ENCODE peak calls at places on chromosomes 11 and 22, in seven cellular contexts. W is upper lobe of left lung, C is esophagus muscularis mucosa, H is body of pancreas, V is heart left ventricle, L is ovary, U is A549. A is an unnamed sample.

GRCh38 chr11:10032991-10033390 is 261.0 kb downstream of the SBF2 start:
- DNase-seq in L (no peak), H (no peak), W (no peak), U (no peak), V (no peak), C (no peak), A (no peak)

GRCh38 chr22:50283821-50284220 is 13.6 kb upstream of the MAPK11 start:
- DNase-seq in W (no peak), L (no peak), C (no peak), U (no peak), V (no peak), H (no peak), A (no peak)

GRCh38 chr11:114892381-114893197 is 214.3 kb downstream of the NXPE2 start:
- DNase-seq in L (no peak), V (no peak), H (no peak), W (no peak), C (peak), U (peak), A (peak)

GRCh38 chr22:20091690-20092476 is 11.8 kb downstream of the DGCR8 start:
- DNase-seq in H (no peak), L (no peak), C (no peak), U (no peak), V (peak), W (no peak), A (no peak)

GRCh38 chr22:25419247-25420113 is 145.0 kb upstream of the GRK3 start:
- DNase-seq in U (no peak), V (no peak), L (no peak), C (no peak), W (no peak), H (no peak), A (no peak)

GRCh38 chr11:6404341-6405038 is 14.2 kb downstream of the SMPD1 start:
- DNase-seq in L (no peak), C (no peak), V (no peak), U (no peak), H (no peak), W (peak), A (no peak)

GRCh38 chr11:44936951-44937543 is 13.6 kb downstream of the TP53I11 start:
- DNase-seq in U (no peak), C (no peak), L (no peak), V (no peak), W (no peak), H (no peak), A (no peak)

GRCh38 chr22:26763633-26764295 is 106.4 kb downstream of the MIAT start:
- DNase-seq in W (peak), V (no peak), C (no peak), H (no peak), L (no peak), U (peak), A (peak)

GRCh38 chr11:129237456-129237855 is 45.3 kb upstream of the ARHGAP32 start:
- DNase-seq in L (no peak), C (no peak), H (no peak), W (no peak), V (no peak), U (no peak), A (no peak)

GRCh38 chr11:24421766-24422165 is 75.1 kb upstream of the LUZP2 start:
- DNase-seq in H (no peak), U (no peak), C (no peak), W (no peak), V (no peak), L (no peak), A (no peak)

GRCh38 chr22:37303821-37304274 is 21.5 kb downstream of the CYTH4 start:
- DNase-seq in H (no peak), L (no peak), U (peak), W (no peak), C (no peak), V (no peak), A (peak)

GRCh38 chr11:34256150-34256549 is 101.7 kb downstream of the ABTB2 start:
- DNase-seq in C (no peak), H (no peak), L (no peak), V (no peak), U (no peak), W (no peak), A (no peak)

GRCh38 chr11:104319396-104319795 is 155.4 kb upstream of the PDGFD start:
- DNase-seq in U (no peak), W (no peak), C (no peak), H (no peak), V (no peak), L (no peak), A (no peak)

GRCh38 chr11:35260342-35260985 is 121.5 kb downstream of the CD44 start:
- DNase-seq in U (peak), V (no peak), L (no peak), W (no peak), H (no peak), C (no peak), A (no peak)

GRCh38 chr11:123474994-123475393 is 44.9 kb downstream of the GRAMD1B start:
- DNase-seq in V (no peak), C (no peak), L (no peak), U (peak), H (no peak), W (no peak), A (no peak)

GRCh38 chr11:73095613-73096012 is 46.5 kb downstream of the FCHSD2 start:
- DNase-seq in C (no peak), W (no peak), L (no peak), H (no peak), V (peak), U (no peak), A (no peak)

GRCh38 chr11:66480116-66480938 is at the start of gene DPP3:
- DNase-seq in W (peak), H (peak), V (peak), L (peak), U (peak), C (peak), A (peak)
- TF ChIP-seq POLR2A in W (peak), H (peak), V (peak), L (peak), U (peak), C (peak), A (peak)

GRCh38 chr11:62600367-62601113 is 1.1 kb downstream of the MTA2 start:
- DNase-seq in W (no peak), L (no peak), C (no peak), U (no peak), H (no peak), V (peak), A (no peak)

GRCh38 chr11:62602141-62603071 is 741 bp upstream of the MTA2 start:
- DNase-seq in C (no peak), H (peak), U (peak), V (peak), W (peak), L (peak), A (no peak)

GRCh38 chr11:62601114-62601363 is 626 bp downstream of the MTA2 start:
- DNase-seq in V (no peak), W (no peak), C (no peak), U (no peak), H (peak), L (no peak), A (no peak)

GRCh38 chr11:62603072-62603408 is 1.4 kb upstream of the MTA2 start:
- DNase-seq in U (no peak), H (no peak), V (peak), W (no peak), C (no peak), L (peak), A (no peak)

GRCh38 chr11:62601364-62602140 is at the start of gene MTA2:
- DNase-seq in C (peak), H (peak), W (peak), L (peak), U (peak), V (peak), A (peak)
- TF ChIP-seq POLR2A in C (peak), H (peak), W (no peak), L (peak), U (peak), V (peak), A (peak)

DNA sequence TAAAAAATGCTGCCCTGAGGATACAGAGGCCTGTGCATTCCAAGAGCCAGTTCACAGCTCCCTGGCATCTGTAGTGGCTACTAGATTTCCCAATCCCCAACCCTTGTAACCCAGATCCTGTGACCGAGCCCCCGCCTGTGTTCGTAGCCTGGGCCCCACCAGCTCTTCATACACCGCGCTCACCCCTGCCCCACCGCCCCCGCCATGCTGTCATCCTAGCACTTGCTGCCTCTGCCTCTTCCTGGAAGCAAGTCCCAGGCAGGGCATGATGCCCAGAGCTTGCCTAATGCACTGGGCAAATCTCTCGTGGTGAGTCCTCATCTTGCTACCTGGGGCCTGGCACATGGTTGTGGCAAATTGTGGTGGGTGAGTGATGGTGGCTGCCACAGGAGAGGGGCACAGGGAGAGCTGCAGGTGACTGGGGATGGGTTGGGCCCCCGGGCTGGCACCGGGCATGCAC is 7.1 kb downstream of the MGAT3 start:
- DNase-seq in W (peak), V (peak), U (no peak), C (no peak), H (no peak), L (no peak), A (no peak)
- TF ChIP-seq POLR2A in W (no peak), V (no peak), U (no peak), C (no peak), H (no peak), L (no peak), A (no peak)

DNA sequence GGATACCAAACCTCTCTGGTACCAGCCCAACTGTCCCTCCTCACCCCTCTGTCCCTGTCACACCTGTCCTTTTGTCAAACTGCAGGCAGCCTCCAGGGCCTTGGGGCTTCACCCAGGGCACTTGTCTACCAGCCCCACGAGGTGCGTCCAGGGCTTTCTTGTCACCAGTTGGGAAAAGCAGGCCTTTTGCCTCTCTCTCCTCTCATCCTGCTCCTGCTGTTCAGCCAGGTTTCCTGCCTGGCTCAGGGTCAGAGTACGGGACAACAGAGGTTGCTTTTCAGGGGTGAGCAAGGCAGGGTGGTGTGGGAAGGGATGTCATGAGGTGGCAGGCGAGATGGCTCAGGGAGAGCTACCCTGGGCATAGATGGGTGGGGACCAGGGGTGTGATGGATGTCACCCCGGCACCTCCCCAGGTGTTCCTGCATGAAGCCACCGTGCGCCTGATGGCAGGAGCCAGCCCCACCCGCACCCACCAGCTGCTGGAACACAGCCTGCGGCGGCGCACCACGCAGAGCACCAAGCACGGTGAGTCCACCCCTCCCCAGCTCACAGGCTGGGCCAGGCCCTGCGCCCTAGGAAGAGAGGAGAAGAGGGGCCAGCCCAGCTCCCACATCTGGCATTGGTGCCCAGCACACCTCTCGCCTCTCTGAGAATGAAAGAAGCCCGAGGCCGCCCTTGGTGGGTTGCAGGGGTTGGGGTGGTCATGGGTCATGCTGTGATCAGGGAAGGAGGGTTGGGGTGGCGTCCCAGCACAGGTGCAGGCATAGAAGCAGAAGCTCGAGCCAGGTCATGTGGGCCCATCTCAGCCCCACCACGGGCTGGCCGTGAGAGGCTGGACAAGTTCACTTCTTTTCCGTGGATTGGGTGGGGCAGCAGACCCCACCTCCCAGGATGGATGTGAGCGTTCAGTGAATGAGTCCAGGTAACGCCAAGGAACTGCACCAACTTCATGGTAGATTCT is 10.1 kb downstream of the SHISA8 start:
- DNase-seq in W (peak), L (no peak), U (no peak), H (no peak), V (no peak), C (no peak), A (no peak)
- TF ChIP-seq POLR2A in W (no peak), L (no peak), U (no peak), H (no peak), V (no peak), C (no peak), A (no peak)

DNA sequence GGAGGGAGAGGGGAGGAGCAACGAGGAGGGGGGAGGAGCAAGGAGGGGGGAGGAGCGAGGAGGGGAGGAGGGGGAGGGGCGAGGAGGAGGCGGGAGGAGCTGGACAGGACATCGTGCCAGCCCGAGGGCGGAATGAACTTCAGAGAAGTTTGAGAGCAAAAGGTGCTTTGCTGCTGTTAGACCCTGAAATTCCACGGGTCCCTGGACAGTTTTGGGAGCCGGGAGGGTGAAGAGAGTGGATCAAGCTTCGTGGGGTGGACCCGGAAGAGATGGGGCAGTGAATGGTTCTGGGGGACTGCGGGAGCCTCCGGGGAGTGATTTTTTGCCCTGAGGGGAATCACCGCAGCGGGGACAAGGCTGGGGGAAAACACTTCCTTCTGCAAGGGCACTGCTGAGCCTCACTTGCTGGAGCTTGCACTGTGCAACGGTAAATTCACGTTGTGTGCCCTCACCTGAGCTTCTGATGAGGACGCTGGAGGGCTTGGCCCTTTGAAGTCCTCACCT is 10.7 kb upstream of the NLRP6 start:
- DNase-seq in W (no peak), V (peak), C (no peak), H (no peak), L (no peak), U (peak), A (no peak)
- TF ChIP-seq POLR2A in W (no peak), V (no peak), C (no peak), H (no peak), L (no peak), U (no peak), A (no peak)

GRCh38 chr11:118310271-118310670 is 5.7 kb downstream of the CD3E start:
- DNase-seq in V (no peak), H (no peak), C (peak), W (no peak), L (no peak), U (no peak), A (no peak)

GRCh38 chr11:118310781-118311485 is 6.4 kb downstream of the CD3E start:
- DNase-seq in L (no peak), V (no peak), H (no peak), W (no peak), U (no peak), C (peak), A (no peak)

GRCh38 chr11:118313242-118313641 is 8.7 kb downstream of the CD3E start:
- DNase-seq in C (no peak), V (no peak), W (no peak), U (no peak), H (no peak), L (no peak), A (no peak)

GRCh38 chr11:118311518-118311917 is 7.0 kb downstream of the CD3E start:
- DNase-seq in L (no peak), H (no peak), V (no peak), U (no peak), W (no peak), C (no peak), A (no peak)

DNA sequence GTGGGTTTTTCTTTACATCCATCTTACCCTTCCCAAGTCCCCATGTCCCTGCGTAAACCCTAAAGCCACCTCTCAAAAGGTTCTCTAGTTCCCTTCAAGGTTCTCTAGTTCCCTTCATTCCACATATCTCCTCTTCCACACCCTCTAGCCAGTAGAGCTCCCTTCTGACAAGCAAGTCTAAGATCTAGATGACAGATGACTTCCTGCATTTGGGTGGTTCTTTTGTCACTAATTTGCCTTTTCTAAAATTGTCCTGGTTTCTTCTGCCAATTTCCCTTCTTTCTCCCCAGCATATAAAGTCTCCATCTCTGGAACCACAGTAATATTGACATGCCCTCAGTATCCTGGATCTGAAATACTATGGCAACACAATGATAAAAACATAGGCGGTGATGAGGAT is 7.8 kb downstream of the CD3E start:
- DNase-seq in U (no peak), W (no peak), H (no peak), V (no peak), L (no peak), C (peak), A (no peak)
- TF ChIP-seq POLR2A in U (no peak), W (no peak), H (no peak), V (no peak), L (no peak), C (no peak), A (no peak)

DNA sequence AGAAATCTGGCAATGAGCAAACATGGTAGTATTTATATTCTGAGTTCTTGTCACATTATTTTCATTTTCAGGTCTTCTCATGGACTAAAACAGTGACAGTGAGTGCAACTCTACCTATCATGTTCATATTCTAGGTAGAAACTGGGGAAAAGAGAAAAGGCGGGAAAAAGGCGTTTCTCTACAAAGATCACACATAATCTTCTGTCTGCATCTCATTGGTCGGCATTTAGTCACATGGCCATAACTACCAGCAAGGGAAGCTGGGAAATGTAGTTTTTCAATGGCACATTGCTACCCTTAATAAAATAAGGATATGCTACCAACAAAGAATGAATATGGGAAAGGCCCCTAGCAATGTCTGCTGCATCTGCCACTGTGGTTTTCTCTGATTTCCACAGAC is 57.6 kb upstream of the B3GAT1 start:
- DNase-seq in C (no peak), W (no peak), L (no peak), V (no peak), H (no peak), U (peak), A (no peak)
- TF ChIP-seq POLR2A in C (no peak), W (no peak), L (no peak), V (no peak), H (no peak), U (no peak), A (no peak)

GRCh38 chr11:61045271-61045670 is 57.0 kb upstream of the CD5 start:
- DNase-seq in U (no peak), C (no peak), V (no peak), W (no peak), H (no peak), L (no peak), A (no peak)

GRCh38 chr11:61042961-61043540 is 59.2 kb upstream of the CD5 start:
- DNase-seq in L (no peak), V (no peak), C (no peak), U (no peak), H (no peak), W (no peak), A (no peak)

GRCh38 chr11:61037694-61038093 is 64.6 kb upstream of the CD5 start:
- DNase-seq in V (peak), L (no peak), H (no peak), U (no peak), W (no peak), C (no peak), A (no peak)

GRCh38 chr11:61042537-61042936 is 59.8 kb upstream of the CD5 start:
- DNase-seq in W (no peak), L (no peak), V (no peak), U (no peak), C (no peak), H (no peak), A (no peak)

GRCh38 chr11:61041755-61042518 is 60.4 kb upstream of the CD5 start:
- DNase-seq in L (peak), H (no peak), U (peak), C (no peak), W (no peak), V (no peak), A (no peak)
- TF ChIP-seq POLR2A in L (no peak), H (no peak), U (no peak), C (no peak), W (no peak), V (no peak), A (no peak)

A was measured in H54.